ENCODE peak calls at places on chromosomes 5 and 9, in four cellular contexts. One of them, this sample, is unnamed. For H3K36me3, the result is how much of the 10 kb centered on the place peaks cover.

GRCh38 chr5:154851351-154851750 is 948 bp upstream of the FAXDC2 start:
- DNase-seq in A673: no peak
- DNase-seq in kidney: no peak
- DNase-seq in heart left ventricle: no peak
- DNase-seq in this sample: no peak

GRCh38 chr5:40410939-40411635 is 268.6 kb upstream of the PTGER4 start:
- DNase-seq in A673: peak
- DNase-seq in kidney: no peak
- DNase-seq in heart left ventricle: no peak
- DNase-seq in this sample: no peak

GRCh38 chr5:57327934-57328333 is 154.1 kb downstream of the GPBP1 start:
- DNase-seq in A673: no peak
- DNase-seq in kidney: no peak
- DNase-seq in heart left ventricle: no peak
- DNase-seq in this sample: no peak

GRCh38 chr9:117548556-117548955 is 133.7 kb upstream of the ASTN2 start:
- DNase-seq in A673: no peak
- DNase-seq in kidney: no peak
- DNase-seq in heart left ventricle: no peak
- DNase-seq in this sample: no peak

GRCh38 chr5:148740466-148740865 is 85.9 kb upstream of the ADRB2 start:
- DNase-seq in A673: no peak
- DNase-seq in kidney: no peak
- DNase-seq in heart left ventricle: no peak
- DNase-seq in this sample: no peak

GRCh38 chr9:112093875-112094227 is 81.2 kb downstream of the SUSD1 start:
- DNase-seq in A673: no peak
- DNase-seq in kidney: no peak
- DNase-seq in heart left ventricle: no peak
- DNase-seq in this sample: no peak

GRCh38 chr5:31478901-31479300 is 53.0 kb downstream of the DROSHA start:
- DNase-seq in A673: no peak
- DNase-seq in kidney: no peak
- DNase-seq in heart left ventricle: no peak
- DNase-seq in this sample: no peak

GRCh38 chr5:40277161-40277906 is 402.4 kb upstream of the PTGER4 start:
- DNase-seq in A673: no peak
- DNase-seq in kidney: no peak
- DNase-seq in heart left ventricle: no peak
- DNase-seq in this sample: no peak

GRCh38 chr5:134371834-134372340 is 518 bp downstream of the UBE2B start:
- DNase-seq in A673: peak
- DNase-seq in kidney: peak
- DNase-seq in heart left ventricle: peak
- DNase-seq in this sample: peak

GRCh38 chr9:79542735-79543504 is 28.8 kb upstream of the TLE4 start:
- DNase-seq in A673: no peak
- DNase-seq in kidney: no peak
- DNase-seq in heart left ventricle: no peak
- DNase-seq in this sample: no peak

GRCh38 chr9:136196465-136197371 is 8.2 kb downstream of the LHX3 start:
- DNase-seq in A673: no peak
- DNase-seq in kidney: no peak
- DNase-seq in heart left ventricle: no peak
- DNase-seq in this sample: no peak

GRCh38 chr9:23643656-23644258 is 182.3 kb downstream of the ELAVL2 start:
- DNase-seq in A673: no peak
- DNase-seq in kidney: no peak
- DNase-seq in heart left ventricle: no peak
- DNase-seq in this sample: no peak

GRCh38 chr5:158770506-158770905 is 329.2 kb downstream of the EBF1 start:
- DNase-seq in A673: peak
- DNase-seq in kidney: no peak
- DNase-seq in heart left ventricle: no peak
- DNase-seq in this sample: no peak

GRCh38 chr9:112912636-112913035 is 22.0 kb upstream of the SLC46A2 start:
- DNase-seq in A673: no peak
- DNase-seq in kidney: no peak
- DNase-seq in heart left ventricle: no peak
- DNase-seq in this sample: no peak

GRCh38 chr9:133534346-133535284 is at the start of gene ADAMTSL2:
- DNase-seq in A673: peak
- DNase-seq in kidney: peak
- DNase-seq in heart left ventricle: peak
- DNase-seq in this sample: peak

GRCh38 chr5:75603421-75603820 is 7.8 kb upstream of the ANKDD1B start:
- DNase-seq in A673: no peak
- DNase-seq in kidney: no peak
- DNase-seq in heart left ventricle: no peak
- DNase-seq in this sample: no peak

GRCh38 chr9:35385042-35385441 is 104.9 kb upstream of the RUSC2 start:
- DNase-seq in A673: no peak
- DNase-seq in kidney: no peak
- DNase-seq in heart left ventricle: no peak
- DNase-seq in this sample: no peak

GRCh38 chr5:157387683-157388093 is 72.3 kb upstream of the NIPAL4 start:
- DNase-seq in A673: peak
- DNase-seq in kidney: no peak
- DNase-seq in heart left ventricle: peak
- DNase-seq in this sample: no peak

GRCh38 chr9:101437806-101438232 is 2.2 kb upstream of the ALDOB start:
- DNase-seq in A673: no peak
- DNase-seq in kidney: no peak
- DNase-seq in heart left ventricle: peak
- DNase-seq in this sample: no peak

GRCh38 chr5:960551-960950 is 48.1 kb upstream of the NKD2 start:
- DNase-seq in A673: no peak
- DNase-seq in kidney: peak
- DNase-seq in heart left ventricle: no peak
- DNase-seq in this sample: no peak

GRCh38 chr5:148569948-148570347 is 84.4 kb downstream of the HTR4 start:
- DNase-seq in A673: no peak
- DNase-seq in kidney: no peak
- DNase-seq in heart left ventricle: no peak
- DNase-seq in this sample: no peak

GRCh38 chr9:13140843-13141592 is 138.5 kb downstream of the MPDZ start:
- DNase-seq in A673: no peak
- DNase-seq in kidney: no peak
- DNase-seq in heart left ventricle: no peak
- DNase-seq in this sample: no peak

GRCh38 chr9:123866497-123866896 is 63.4 kb downstream of the DENND1A start:
- DNase-seq in A673: no peak
- DNase-seq in kidney: no peak
- DNase-seq in heart left ventricle: no peak
- DNase-seq in this sample: no peak

GRCh38 chr9:83413367-83413766 is 124.8 kb downstream of the FRMD3 start:
- DNase-seq in A673: no peak
- DNase-seq in kidney: no peak
- DNase-seq in heart left ventricle: no peak
- DNase-seq in this sample: no peak

GRCh38 chr5:57754616-57755015 is 272.0 kb upstream of the ACTBL2 start:
- DNase-seq in A673: no peak
- DNase-seq in kidney: no peak
- DNase-seq in heart left ventricle: no peak
- DNase-seq in this sample: no peak

GRCh38 chr9:22446589-22446949 is at the start of gene DMRTA1:
- DNase-seq in A673: peak
- DNase-seq in kidney: peak
- DNase-seq in heart left ventricle: peak
- DNase-seq in this sample: peak

GRCh38 chr5:148924817-148925216 is 98.4 kb downstream of the ADRB2 start:
- DNase-seq in A673: no peak
- DNase-seq in kidney: no peak
- DNase-seq in heart left ventricle: peak
- DNase-seq in this sample: no peak

GRCh38 chr9:131834721-131835120 is 94.8 kb upstream of the RAPGEF1 start:
- DNase-seq in A673: no peak
- DNase-seq in kidney: peak
- DNase-seq in heart left ventricle: peak
- DNase-seq in this sample: no peak

GRCh38 chr9:35962126-35962906 is 4.4 kb upstream of the OR2S2 start:
- DNase-seq in A673: no peak
- DNase-seq in kidney: no peak
- DNase-seq in heart left ventricle: peak
- DNase-seq in this sample: no peak

DNA sequence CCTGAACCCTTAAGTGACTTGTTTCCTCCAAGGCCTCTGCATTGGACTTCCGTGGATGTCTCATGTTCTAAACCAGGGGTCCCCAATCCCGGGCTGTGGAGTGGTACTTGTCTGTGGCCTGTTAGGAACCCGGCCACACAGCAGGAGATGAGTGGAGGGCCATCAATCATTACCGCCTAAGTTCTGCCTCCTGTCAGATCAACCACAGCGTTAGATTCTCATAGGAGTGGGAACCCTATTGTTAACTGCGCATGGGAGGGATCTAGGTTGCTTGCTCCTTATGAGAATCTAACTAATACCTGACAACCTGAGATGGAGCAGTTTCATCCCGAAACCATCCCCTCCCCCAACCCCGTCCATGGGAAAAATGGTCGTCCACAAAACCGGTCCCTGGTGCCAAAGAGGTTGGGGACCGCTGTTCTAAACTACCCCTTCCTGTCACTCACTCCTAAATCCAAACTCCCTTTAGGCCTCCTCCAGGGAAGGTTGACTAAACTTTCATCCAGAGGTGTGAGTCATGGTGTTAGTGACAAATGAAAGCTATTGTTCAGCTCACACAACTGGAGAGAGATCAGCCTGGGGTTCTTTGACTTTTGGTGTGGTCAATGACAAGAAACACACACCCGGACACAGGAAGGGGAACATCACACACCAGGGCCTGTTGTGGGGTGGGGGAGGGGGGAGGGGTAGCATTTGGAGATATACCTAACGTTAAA is 9.5 kb downstream of the KCNV2 start:
- DNase-seq in A673: no peak
- DNase-seq in kidney: no peak
- DNase-seq in heart left ventricle: no peak
- DNase-seq in this sample: no peak
- H3K4me3 ChIP-seq in A673: no peak
- H3K4me3 ChIP-seq in kidney: no peak
- H3K4me3 ChIP-seq in heart left ventricle: no peak
- H3K4me3 ChIP-seq in this sample: no peak

DNA sequence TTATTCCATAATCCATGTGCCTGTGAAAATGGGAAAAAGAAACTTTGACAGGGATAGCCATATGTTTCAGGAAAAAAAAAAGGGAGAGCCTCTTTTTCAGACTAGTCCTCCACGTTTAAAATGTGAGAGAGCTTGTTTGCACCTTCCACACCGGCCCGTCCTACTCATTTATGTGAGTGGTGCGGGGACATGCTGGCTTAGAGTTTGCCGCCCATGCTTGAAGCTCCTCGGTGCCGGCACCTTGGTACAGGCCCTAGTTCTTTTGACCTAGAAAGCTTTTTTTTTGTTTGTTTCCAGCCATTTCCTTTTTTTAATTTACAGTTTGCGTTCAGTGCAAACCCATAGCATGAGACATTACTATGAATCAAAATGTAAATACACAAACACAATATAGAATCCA is 27.8 kb downstream of the PSAT1 start:
- DNase-seq in A673: no peak
- DNase-seq in kidney: no peak
- DNase-seq in heart left ventricle: no peak
- DNase-seq in this sample: no peak
- H3K36me3 ChIP-seq in A673: half or more
- H3K36me3 ChIP-seq in kidney: under half
- H3K36me3 ChIP-seq in heart left ventricle: under half
- H3K36me3 ChIP-seq in this sample: under half

DNA sequence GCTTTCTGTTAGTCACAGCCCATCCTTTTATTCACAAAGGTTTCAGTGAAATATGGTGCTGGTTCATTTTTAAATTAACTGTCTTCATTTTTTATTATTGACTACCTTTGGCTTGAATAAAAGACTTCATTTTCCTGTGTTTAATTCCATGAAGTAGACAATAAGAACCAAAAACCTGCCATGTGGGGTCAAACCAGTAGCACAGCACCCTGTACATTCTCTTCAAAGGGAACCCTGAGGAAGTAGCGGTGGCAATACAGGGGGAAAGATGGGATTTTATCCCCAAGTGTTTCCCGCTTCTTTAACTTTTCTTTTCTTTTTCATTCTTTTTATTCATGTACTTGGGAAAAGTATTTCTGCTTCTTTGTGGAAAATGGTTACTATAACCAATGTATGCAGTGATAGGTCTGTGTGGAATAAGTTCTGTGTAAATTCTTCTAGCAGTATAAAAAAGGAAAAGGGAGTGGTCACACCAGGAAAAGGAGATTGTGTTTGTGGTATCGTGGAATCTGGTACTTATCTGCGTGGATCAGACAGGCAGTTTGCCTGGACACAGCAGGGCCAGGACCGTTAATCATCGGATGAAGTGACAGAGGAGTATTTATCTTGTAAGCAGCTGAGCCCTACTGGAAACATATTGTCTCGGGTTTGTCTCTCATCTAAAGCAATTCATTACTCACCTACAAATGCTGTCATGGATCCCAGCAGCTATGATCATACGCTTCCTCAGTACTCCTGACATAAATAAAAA is 94.2 kb downstream of the PPIC start:
- DNase-seq in A673: peak
- DNase-seq in kidney: no peak
- DNase-seq in heart left ventricle: no peak
- DNase-seq in this sample: no peak
- TF ChIP-seq CTCF in A673: no peak
- TF ChIP-seq CTCF in kidney: no peak
- TF ChIP-seq CTCF in heart left ventricle: no peak
- TF ChIP-seq CTCF in this sample: no peak

GRCh38 chr9:33446507-33447403 is 638 bp downstream of the AQP3 start:
- DNase-seq in A673: peak
- DNase-seq in kidney: peak
- DNase-seq in heart left ventricle: peak
- DNase-seq in this sample: peak

GRCh38 chr9:33443504-33444154 is 3.8 kb downstream of the AQP3 start:
- DNase-seq in A673: no peak
- DNase-seq in kidney: no peak
- DNase-seq in heart left ventricle: no peak
- DNase-seq in this sample: no peak

GRCh38 chr9:33445941-33446506 is 1.4 kb downstream of the AQP3 start:
- DNase-seq in A673: no peak
- DNase-seq in kidney: no peak
- DNase-seq in heart left ventricle: no peak
- DNase-seq in this sample: no peak

GRCh38 chr9:33447404-33448158 is at the start of gene AQP3:
- DNase-seq in A673: peak
- DNase-seq in kidney: peak
- DNase-seq in heart left ventricle: peak
- DNase-seq in this sample: peak

DNA sequence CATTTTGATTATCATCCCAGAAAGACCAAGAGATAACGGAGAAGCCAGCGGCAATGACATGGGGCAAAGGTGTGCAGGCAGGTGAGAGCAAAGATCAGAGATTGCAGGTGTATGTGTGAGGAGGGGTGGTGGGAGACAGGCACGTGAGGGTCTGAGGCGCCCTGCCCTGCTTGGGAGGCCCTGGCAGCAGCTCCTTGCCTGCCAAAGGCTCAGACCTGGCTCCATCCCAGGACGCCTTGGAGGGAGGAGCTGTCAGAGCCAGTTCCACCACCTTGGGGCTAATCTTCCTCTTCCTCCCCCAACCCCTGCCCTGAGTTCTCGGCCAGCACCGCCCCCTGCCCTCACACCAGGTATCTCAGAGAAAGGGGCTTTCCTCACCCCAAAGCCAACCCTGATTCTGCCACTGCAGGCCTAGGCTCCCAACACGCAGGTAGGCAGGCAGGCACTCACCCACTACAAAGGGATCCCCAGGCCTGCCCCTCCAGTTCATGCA is 2.0 kb downstream of the AQP3 start:
- DNase-seq in A673: no peak
- DNase-seq in kidney: peak
- DNase-seq in heart left ventricle: no peak
- DNase-seq in this sample: peak
- H3K4me3 ChIP-seq in A673: no peak
- H3K4me3 ChIP-seq in kidney: peak
- H3K4me3 ChIP-seq in heart left ventricle: no peak
- H3K4me3 ChIP-seq in this sample: peak